ENCODE peak calls at places on chromosomes 7 and 10, in ten cellular contexts. E is tibial artery; N is astrocyte of the spinal cord; T is GM06990; O is right atrium auricular region; M is B cell; K is bronchial epithelial cell; F is CD8-positive, alpha-beta T cell; R is left ventricle myocardium inferior; G is ovary. P is an unnamed sample.

GRCh38 chr10:43387678-43388032 is 16.2 kb downstream of the FXYD4 start:
- DNase-seq in E (no peak), N (no peak), T (no peak), O (no peak), M (no peak), K (no peak), F (no peak), R (no peak), G (no peak), P (no peak)

GRCh38 chr10:97915346-97915745 is 65.7 kb downstream of the GOLGA7B start:
- DNase-seq in E (no peak), N (no peak), T (no peak), O (no peak), M (no peak), K (no peak), F (no peak), R (no peak), G (no peak), P (no peak)

GRCh38 chr10:91613411-91614253 is 19.2 kb downstream of the PPP1R3C start:
- DNase-seq in E (no peak), N (peak), T (no peak), O (no peak), M (no peak), K (peak), F (no peak), R (no peak), G (no peak), P (no peak)

GRCh38 chr10:5775705-5776104 is 37.5 kb downstream of the GDI2 start:
- DNase-seq in E (no peak), N (no peak), T (no peak), O (no peak), M (peak), K (no peak), F (peak), R (peak), G (no peak), P (no peak)

GRCh38 chr7:1767524-1767923 is 97.4 kb downstream of the ELFN1 start:
- DNase-seq in E (no peak), N (no peak), T (no peak), O (no peak), M (no peak), K (no peak), F (no peak), R (no peak), G (no peak), P (no peak)

GRCh38 chr7:37899712-37900247 is 16.8 kb downstream of the SFRP4 start:
- DNase-seq in E (no peak), N (no peak), T (no peak), O (no peak), M (no peak), K (no peak), F (no peak), R (no peak), G (no peak), P (no peak)

GRCh38 chr7:71705217-71705616 is 573.3 kb downstream of the GALNT17 start:
- DNase-seq in E (no peak), N (no peak), T (no peak), O (no peak), M (no peak), K (no peak), F (no peak), R (no peak), G (no peak), P (no peak)

GRCh38 chr7:41385996-41386395 is 316.9 kb downstream of the INHBA start:
- DNase-seq in E (no peak), N (no peak), T (no peak), O (no peak), M (no peak), K (peak), F (no peak), R (no peak), G (no peak), P (no peak)

GRCh38 chr10:50398383-50398782 is 147.1 kb upstream of the ASAH2 start:
- DNase-seq in E (no peak), N (peak), T (no peak), O (no peak), M (no peak), K (no peak), F (no peak), R (no peak), G (no peak), P (no peak)

GRCh38 chr10:34585422-34586115 is 229.5 kb downstream of the PARD3 start:
- DNase-seq in E (no peak), N (no peak), T (no peak), O (no peak), M (no peak), K (no peak), F (no peak), R (no peak), G (no peak), P (no peak)

GRCh38 chr10:70197235-70197952 is 27.1 kb upstream of the SAR1A start:
- DNase-seq in E (no peak), N (no peak), T (no peak), O (no peak), M (no peak), K (no peak), F (peak), R (no peak), G (no peak), P (no peak)

GRCh38 chr7:74585844-74586243 is 71.7 kb upstream of the GTF2I start:
- DNase-seq in E (no peak), N (no peak), T (no peak), O (no peak), M (no peak), K (no peak), F (no peak), R (no peak), G (no peak), P (no peak)

GRCh38 chr10:62830577-62831122 is 14.5 kb upstream of the EGR2 start:
- DNase-seq in E (no peak), N (no peak), T (no peak), O (no peak), M (no peak), K (no peak), F (no peak), R (no peak), G (no peak), P (no peak)

GRCh38 chr7:128812514-128813168 is 17.6 kb upstream of the FLNC start:
- DNase-seq in E (peak), N (no peak), T (no peak), O (no peak), M (no peak), K (no peak), F (no peak), R (peak), G (peak), P (no peak)

GRCh38 chr7:94888542-94888941 is 18.9 kb upstream of the PPP1R9A start:
- DNase-seq in E (no peak), N (peak), T (no peak), O (no peak), M (no peak), K (peak), F (no peak), R (no peak), G (peak), P (no peak)

GRCh38 chr10:104318810-104319684 is 19.2 kb downstream of the ITPRIP start:
- DNase-seq in E (peak), N (peak), T (no peak), O (no peak), M (no peak), K (peak), F (no peak), R (no peak), G (peak), P (no peak)

GRCh38 chr7:114530074-114530611 is 115.5 kb downstream of the FOXP2 start:
- DNase-seq in E (no peak), N (peak), T (no peak), O (no peak), M (no peak), K (peak), F (no peak), R (no peak), G (no peak), P (no peak)

GRCh38 chr10:43610636-43611035 is 4.4 kb downstream of the ZNF485 start:
- DNase-seq in E (no peak), N (peak), T (no peak), O (no peak), M (no peak), K (peak), F (no peak), R (no peak), G (no peak), P (no peak)

GRCh38 chr7:150313870-150314269 is 9.3 kb upstream of the LRRC61 start:
- DNase-seq in E (no peak), N (no peak), T (no peak), O (no peak), M (no peak), K (no peak), F (no peak), R (no peak), G (no peak), P (no peak)

GRCh38 chr10:117543245-117543998 is 876 bp downstream of the EMX2 start:
- DNase-seq in E (no peak), N (no peak), T (no peak), O (no peak), M (no peak), K (no peak), F (no peak), R (no peak), G (peak), P (peak)

GRCh38 chr7:125563964-125564529 is 634.4 kb upstream of the POT1 start:
- DNase-seq in E (no peak), N (no peak), T (no peak), O (no peak), M (no peak), K (no peak), F (no peak), R (no peak), G (no peak), P (no peak)

GRCh38 chr10:119355930-119356329 is 148.6 kb downstream of the GRK5 start:
- DNase-seq in E (no peak), N (no peak), T (no peak), O (no peak), M (no peak), K (peak), F (no peak), R (no peak), G (no peak), P (no peak)

GRCh38 chr10:110368002-110368401 is 63.3 kb upstream of the SMNDC1 start:
- DNase-seq in E (no peak), N (peak), T (no peak), O (no peak), M (no peak), K (no peak), F (no peak), R (no peak), G (no peak), P (no peak)

GRCh38 chr7:23183279-23184012 is 1.6 kb downstream of the NUP42 start:
- DNase-seq in E (no peak), N (no peak), T (no peak), O (no peak), M (no peak), K (no peak), F (no peak), R (no peak), G (no peak), P (no peak)

GRCh38 chr10:72034040-72034499 is 54.3 kb downstream of the SPOCK2 start:
- DNase-seq in E (no peak), N (no peak), T (no peak), O (no peak), M (no peak), K (no peak), F (no peak), R (no peak), G (no peak), P (no peak)

GRCh38 chr7:14836571-14837189 is 65.9 kb downstream of the DGKB start:
- DNase-seq in E (peak), N (peak), T (no peak), O (peak), M (no peak), K (peak), F (no peak), R (peak), G (no peak), P (no peak)

GRCh38 chr10:90675621-90676020 is 182.2 kb downstream of the HTR7 start:
- DNase-seq in E (no peak), N (peak), T (no peak), O (no peak), M (no peak), K (peak), F (no peak), R (no peak), G (no peak), P (no peak)

GRCh38 chr7:47361746-47362215 is 220.1 kb downstream of the TNS3 start:
- DNase-seq in E (no peak), N (peak), T (peak), O (no peak), M (no peak), K (peak), F (no peak), R (peak), G (no peak), P (no peak)

GRCh38 chr7:33973235-33974015 is 68.1 kb downstream of the BMPER start:
- DNase-seq in E (no peak), N (no peak), T (no peak), O (no peak), M (no peak), K (no peak), F (no peak), R (no peak), G (no peak), P (no peak)

GRCh38 chr10:30827531-30828120 is 198.1 kb upstream of the LYZL2 start:
- DNase-seq in E (no peak), N (peak), T (no peak), O (no peak), M (no peak), K (peak), F (no peak), R (no peak), G (no peak), P (no peak)

GRCh38 chr10:47181057-47181849 is 118.7 kb upstream of the GDF10 start:
- DNase-seq in E (no peak), N (no peak), T (no peak), O (peak), M (no peak), K (no peak), F (peak), R (no peak), G (no peak), P (no peak)

GRCh38 chr7:19392246-19392645 is 247.0 kb upstream of the FERD3L start:
- DNase-seq in E (no peak), N (peak), T (no peak), O (no peak), M (no peak), K (no peak), F (no peak), R (no peak), G (no peak), P (no peak)

GRCh38 chr7:49172639-49173038 is 248.3 kb downstream of the CDC14C start:
- DNase-seq in E (no peak), N (no peak), T (no peak), O (no peak), M (no peak), K (no peak), F (no peak), R (no peak), G (no peak), P (no peak)

GRCh38 chr7:124310934-124311390 is 278.1 kb upstream of the TMEM229A start:
- DNase-seq in E (no peak), N (no peak), T (no peak), O (no peak), M (no peak), K (peak), F (no peak), R (no peak), G (no peak), P (no peak)

GRCh38 chr10:131860806-131861440 is 39.9 kb upstream of the PPP2R2D start:
- DNase-seq in E (peak), N (no peak), T (no peak), O (no peak), M (no peak), K (no peak), F (no peak), R (no peak), G (no peak), P (no peak)
- TF ChIP-seq CTCF in E (no peak), N (no peak), T (no peak), O (no peak), M (no peak), K (no peak), F (no peak), R (no peak), G (no peak), P (no peak)

GRCh38 chr10:87860156-87860795 is 3.1 kb downstream of the KLLN start:
- DNase-seq in E (peak), N (peak), T (no peak), O (no peak), M (peak), K (peak), F (no peak), R (no peak), G (no peak), P (peak)
- TF ChIP-seq CTCF in E (peak), N (peak), T (peak), O (peak), M (peak), K (peak), F (peak), R (peak), G (peak), P (peak)

DNA sequence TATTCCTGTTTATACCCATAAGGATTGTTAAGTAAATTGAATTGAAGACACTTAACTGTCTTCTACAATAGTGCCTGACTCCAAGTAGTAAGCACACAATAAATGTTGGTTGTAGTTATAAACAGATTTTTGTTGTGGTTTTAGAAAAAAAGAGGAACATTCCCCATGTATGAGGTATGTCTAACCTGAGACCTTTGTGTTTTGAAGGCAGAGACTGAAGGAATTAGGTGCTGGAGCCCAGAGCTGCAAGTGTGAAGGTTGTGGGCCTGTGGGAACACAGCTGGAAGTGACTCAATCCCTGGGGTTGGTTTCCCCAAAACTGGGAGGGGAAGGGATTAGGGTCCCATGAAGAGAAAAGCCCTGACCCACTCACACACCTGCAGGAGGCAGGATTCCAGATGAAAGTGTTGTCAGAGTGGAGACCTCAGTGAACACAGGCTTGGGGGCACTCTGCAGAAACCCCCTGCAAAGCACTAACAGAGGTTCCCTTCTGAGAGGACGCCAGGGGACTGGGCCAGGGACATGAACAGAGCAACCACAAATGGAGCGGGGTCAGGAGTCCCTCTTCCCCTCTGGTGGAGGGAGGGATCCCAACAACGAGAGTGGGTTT is 265.1 kb upstream of the KLF14 start:
- DNase-seq in E (no peak), N (peak), T (no peak), O (no peak), M (no peak), K (peak), F (no peak), R (no peak), G (no peak), P (no peak)
- TF ChIP-seq CTCF in E (no peak), N (no peak), T (no peak), O (no peak), M (no peak), K (no peak), F (no peak), R (no peak), G (no peak), P (no peak)

DNA sequence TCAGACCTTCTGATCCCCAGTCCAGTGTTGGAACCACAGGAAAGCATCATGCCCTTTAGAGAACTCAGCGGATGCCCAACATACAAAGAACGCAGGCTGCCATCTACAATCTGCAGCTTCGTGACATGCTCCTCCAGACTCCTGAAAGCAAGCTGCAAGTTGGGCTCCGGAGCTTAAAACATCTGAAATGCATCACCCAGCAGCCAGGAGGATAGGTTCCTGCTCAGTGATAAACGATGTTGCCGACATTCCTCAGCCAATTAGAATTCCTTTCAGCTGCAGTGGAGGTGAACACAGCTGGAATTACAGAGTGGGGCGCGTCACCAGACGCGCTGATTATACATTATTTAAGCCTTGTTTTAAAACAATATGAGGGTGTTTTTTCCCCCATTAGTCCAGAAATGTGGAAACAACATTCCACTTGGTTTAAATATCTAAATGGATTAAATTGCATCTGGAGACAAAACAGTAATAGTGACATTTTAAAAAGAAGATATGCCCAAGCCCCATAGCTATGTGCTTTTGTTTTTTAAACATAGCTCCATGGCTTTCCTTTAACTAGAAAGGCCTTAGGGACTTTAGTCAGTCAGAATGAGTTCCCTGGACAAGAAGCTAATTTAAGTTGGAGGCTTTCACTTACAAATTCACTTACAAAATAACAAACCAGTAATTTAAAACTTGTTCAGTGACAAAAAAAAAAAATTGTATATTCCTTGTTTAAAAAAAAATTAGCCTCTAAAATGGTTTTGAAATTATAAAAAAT is 6.3 kb downstream of the SMURF1 start:
- DNase-seq in E (no peak), N (peak), T (no peak), O (no peak), M (no peak), K (peak), F (no peak), R (no peak), G (no peak), P (no peak)
- TF ChIP-seq CTCF in E (no peak), N (no peak), T (no peak), O (no peak), M (no peak), K (no peak), F (no peak), R (peak), G (no peak), P (no peak)

GRCh38 chr10:45514283-45515270 is 140.6 kb downstream of the ALOX5 start:
- DNase-seq in E (no peak), N (no peak), T (no peak), O (no peak), M (no peak), K (peak), F (no peak), R (no peak), G (no peak), P (no peak)

GRCh38 chr10:45518741-45519140 is 144.7 kb downstream of the ALOX5 start:
- DNase-seq in E (no peak), N (no peak), T (no peak), O (no peak), M (no peak), K (no peak), F (no peak), R (no peak), G (no peak), P (no peak)

GRCh38 chr10:45526309-45526708 is 146.3 kb downstream of the ZFAND4 start:
- DNase-seq in E (no peak), N (no peak), T (no peak), O (no peak), M (no peak), K (no peak), F (no peak), R (no peak), G (no peak), P (no peak)

GRCh38 chr10:45515630-45516029 is 141.6 kb downstream of the ALOX5 start:
- DNase-seq in E (no peak), N (no peak), T (no peak), O (no peak), M (no peak), K (no peak), F (no peak), R (no peak), G (no peak), P (no peak)

DNA sequence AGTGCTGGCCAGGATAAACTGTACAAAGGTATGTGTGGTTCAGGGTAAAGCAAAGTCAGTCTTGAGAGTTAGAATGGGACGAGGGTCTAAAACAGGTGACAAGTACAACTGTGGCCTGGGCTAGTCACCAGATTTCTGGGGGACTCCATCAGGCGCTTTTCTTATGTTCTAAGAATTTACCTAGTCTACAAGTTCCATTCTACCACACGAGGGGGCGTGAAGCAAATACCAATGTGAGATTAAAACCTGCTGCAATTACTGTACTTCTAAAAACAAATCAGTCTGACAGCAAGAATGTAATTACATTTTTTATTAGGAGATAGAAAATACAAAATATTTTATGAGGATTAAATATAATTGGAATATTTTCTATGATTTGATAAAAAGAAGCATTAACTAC is 146.5 kb downstream of the ALOX5 start:
- DNase-seq in E (no peak), N (no peak), T (no peak), O (no peak), M (no peak), K (no peak), F (no peak), R (no peak), G (no peak), P (no peak)
- TF ChIP-seq CTCF in E (no peak), N (no peak), T (no peak), O (no peak), M (no peak), K (no peak), F (no peak), R (no peak), G (no peak), P (no peak)

P was measured in GM13977.